ENCODE peak calls at places on chromosome 6, in eight cellular contexts. One of them, this sample, is unnamed.

GRCh38 chr6:131643262-131643631 is 6.1 kb downstream of the ENPP3 start:
- DNase-seq in breast epithelium: no peak
- DNase-seq in OCI-LY7: no peak
- DNase-seq in stomach: peak
- DNase-seq in lung: no peak
- DNase-seq in fibroblast of lung: peak
- DNase-seq in tibial nerve: no peak
- DNase-seq in osteoblast: no peak
- DNase-seq in this sample: no peak

GRCh38 chr6:158408552-158409130 is 96.4 kb downstream of the TULP4 start:
- DNase-seq in breast epithelium: no peak
- DNase-seq in OCI-LY7: no peak
- DNase-seq in stomach: no peak
- DNase-seq in lung: no peak
- DNase-seq in fibroblast of lung: peak
- DNase-seq in tibial nerve: peak
- DNase-seq in osteoblast: peak
- DNase-seq in this sample: no peak

GRCh38 chr6:158742988-158743651 is 76.0 kb downstream of the EZR start:
- DNase-seq in breast epithelium: no peak
- DNase-seq in OCI-LY7: no peak
- DNase-seq in stomach: no peak
- DNase-seq in lung: no peak
- DNase-seq in fibroblast of lung: peak
- DNase-seq in tibial nerve: no peak
- DNase-seq in osteoblast: no peak
- DNase-seq in this sample: no peak

GRCh38 chr6:165854061-165854862 is 191.2 kb upstream of the PDE10A start:
- DNase-seq in breast epithelium: no peak
- DNase-seq in OCI-LY7: no peak
- DNase-seq in stomach: no peak
- DNase-seq in lung: no peak
- DNase-seq in fibroblast of lung: no peak
- DNase-seq in tibial nerve: no peak
- DNase-seq in osteoblast: no peak
- DNase-seq in this sample: no peak

GRCh38 chr6:170011233-170012142 is 260.1 kb downstream of the ERMARD start:
- DNase-seq in breast epithelium: no peak
- DNase-seq in OCI-LY7: no peak
- DNase-seq in stomach: no peak
- DNase-seq in lung: no peak
- DNase-seq in fibroblast of lung: no peak
- DNase-seq in tibial nerve: no peak
- DNase-seq in osteoblast: peak
- DNase-seq in this sample: peak

GRCh38 chr6:87832025-87832825 is 130.2 kb upstream of the AKIRIN2 start:
- DNase-seq in breast epithelium: no peak
- DNase-seq in OCI-LY7: peak
- DNase-seq in stomach: no peak
- DNase-seq in lung: no peak
- DNase-seq in fibroblast of lung: peak
- DNase-seq in tibial nerve: no peak
- DNase-seq in osteoblast: no peak
- DNase-seq in this sample: no peak

GRCh38 chr6:129115491-129115890 is 232.6 kb downstream of the LAMA2 start:
- DNase-seq in breast epithelium: no peak
- DNase-seq in OCI-LY7: no peak
- DNase-seq in stomach: no peak
- DNase-seq in lung: no peak
- DNase-seq in fibroblast of lung: no peak
- DNase-seq in tibial nerve: no peak
- DNase-seq in osteoblast: no peak
- DNase-seq in this sample: no peak

GRCh38 chr6:32073066-32073465 is 34.9 kb downstream of the CYP21A2 start:
- DNase-seq in breast epithelium: no peak
- DNase-seq in OCI-LY7: no peak
- DNase-seq in stomach: no peak
- DNase-seq in lung: no peak
- DNase-seq in fibroblast of lung: no peak
- DNase-seq in tibial nerve: no peak
- DNase-seq in osteoblast: no peak
- DNase-seq in this sample: no peak

GRCh38 chr6:17093692-17094091 is 8.2 kb upstream of the STMND1 start:
- DNase-seq in breast epithelium: no peak
- DNase-seq in OCI-LY7: no peak
- DNase-seq in stomach: no peak
- DNase-seq in lung: no peak
- DNase-seq in fibroblast of lung: no peak
- DNase-seq in tibial nerve: no peak
- DNase-seq in osteoblast: no peak
- DNase-seq in this sample: no peak
- TF ChIP-seq CTCF in breast epithelium: no peak
- TF ChIP-seq CTCF in OCI-LY7: no peak
- TF ChIP-seq CTCF in stomach: no peak
- TF ChIP-seq CTCF in lung: no peak
- TF ChIP-seq CTCF in fibroblast of lung: peak
- TF ChIP-seq CTCF in tibial nerve: no peak
- TF ChIP-seq CTCF in osteoblast: peak
- TF ChIP-seq CTCF in this sample: no peak

GRCh38 chr6:148465654-148466053 is 123.0 kb downstream of the SASH1 start:
- DNase-seq in breast epithelium: no peak
- DNase-seq in OCI-LY7: no peak
- DNase-seq in stomach: no peak
- DNase-seq in lung: no peak
- DNase-seq in fibroblast of lung: no peak
- DNase-seq in tibial nerve: no peak
- DNase-seq in osteoblast: no peak
- DNase-seq in this sample: no peak

GRCh38 chr6:148464319-148465010 is 121.8 kb downstream of the SASH1 start:
- DNase-seq in breast epithelium: peak
- DNase-seq in OCI-LY7: peak
- DNase-seq in stomach: peak
- DNase-seq in lung: peak
- DNase-seq in fibroblast of lung: peak
- DNase-seq in tibial nerve: peak
- DNase-seq in osteoblast: peak
- DNase-seq in this sample: no peak

GRCh38 chr6:148467926-148468325 is 125.3 kb downstream of the SASH1 start:
- DNase-seq in breast epithelium: no peak
- DNase-seq in OCI-LY7: no peak
- DNase-seq in stomach: no peak
- DNase-seq in lung: no peak
- DNase-seq in fibroblast of lung: no peak
- DNase-seq in tibial nerve: no peak
- DNase-seq in osteoblast: no peak
- DNase-seq in this sample: no peak

GRCh38 chr6:148465011-148465335 is 122.3 kb downstream of the SASH1 start:
- DNase-seq in breast epithelium: no peak
- DNase-seq in OCI-LY7: no peak
- DNase-seq in stomach: no peak
- DNase-seq in lung: no peak
- DNase-seq in fibroblast of lung: no peak
- DNase-seq in tibial nerve: no peak
- DNase-seq in osteoblast: no peak
- DNase-seq in this sample: no peak

DNA sequence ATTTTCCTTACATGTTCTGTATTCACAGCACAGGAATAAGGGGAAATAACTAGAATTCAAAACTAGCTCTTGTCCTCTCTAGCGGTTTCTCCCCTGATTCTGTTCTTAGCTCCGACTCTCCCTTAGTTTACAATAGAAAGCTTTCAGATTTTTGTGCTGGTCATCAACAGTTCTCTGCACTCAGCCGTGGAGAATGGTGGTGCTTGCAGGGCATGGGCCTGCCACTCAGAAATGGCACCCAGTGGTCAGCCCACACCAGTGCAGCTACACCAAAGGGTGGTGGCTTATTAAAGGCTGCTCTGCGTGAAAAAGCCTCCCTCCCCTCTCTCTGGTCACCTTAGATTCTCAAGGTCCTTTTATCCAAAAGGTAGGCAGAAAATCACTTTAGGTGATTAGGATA is 123.5 kb downstream of the SASH1 start:
- DNase-seq in breast epithelium: no peak
- DNase-seq in OCI-LY7: no peak
- DNase-seq in stomach: no peak
- DNase-seq in lung: no peak
- DNase-seq in fibroblast of lung: no peak
- DNase-seq in tibial nerve: no peak
- DNase-seq in osteoblast: no peak
- DNase-seq in this sample: no peak
- H3K27ac ChIP-seq in breast epithelium: peak
- H3K27ac ChIP-seq in OCI-LY7: no peak
- H3K27ac ChIP-seq in stomach: peak
- H3K27ac ChIP-seq in lung: no peak
- H3K27ac ChIP-seq in fibroblast of lung: no peak
- H3K27ac ChIP-seq in tibial nerve: peak
- H3K27ac ChIP-seq in osteoblast: peak
- H3K27ac ChIP-seq in this sample: peak

GRCh38 chr6:68873236-68873635 is 238.2 kb downstream of the ADGRB3 start:
- DNase-seq in breast epithelium: no peak
- DNase-seq in OCI-LY7: no peak
- DNase-seq in stomach: no peak
- DNase-seq in lung: no peak
- DNase-seq in fibroblast of lung: no peak
- DNase-seq in tibial nerve: no peak
- DNase-seq in osteoblast: no peak
- DNase-seq in this sample: no peak
- H3K4me3 ChIP-seq in breast epithelium: no peak
- H3K4me3 ChIP-seq in OCI-LY7: no peak
- H3K4me3 ChIP-seq in stomach: no peak
- H3K4me3 ChIP-seq in lung: no peak
- H3K4me3 ChIP-seq in fibroblast of lung: no peak
- H3K4me3 ChIP-seq in tibial nerve: no peak
- H3K4me3 ChIP-seq in osteoblast: no peak
- H3K4me3 ChIP-seq in this sample: no peak

GRCh38 chr6:7161253-7161623 is 53.5 kb downstream of the RREB1 start:
- DNase-seq in breast epithelium: no peak
- DNase-seq in OCI-LY7: no peak
- DNase-seq in stomach: no peak
- DNase-seq in lung: no peak
- DNase-seq in fibroblast of lung: no peak
- DNase-seq in tibial nerve: no peak
- DNase-seq in osteoblast: no peak
- DNase-seq in this sample: no peak

GRCh38 chr6:7159790-7160525 is 52.2 kb downstream of the RREB1 start:
- DNase-seq in breast epithelium: no peak
- DNase-seq in OCI-LY7: no peak
- DNase-seq in stomach: no peak
- DNase-seq in lung: no peak
- DNase-seq in fibroblast of lung: no peak
- DNase-seq in tibial nerve: no peak
- DNase-seq in osteoblast: no peak
- DNase-seq in this sample: no peak

GRCh38 chr6:7156666-7157278 is 49.0 kb downstream of the RREB1 start:
- DNase-seq in breast epithelium: no peak
- DNase-seq in OCI-LY7: no peak
- DNase-seq in stomach: no peak
- DNase-seq in lung: peak
- DNase-seq in fibroblast of lung: peak
- DNase-seq in tibial nerve: no peak
- DNase-seq in osteoblast: no peak
- DNase-seq in this sample: no peak

GRCh38 chr6:7155871-7156579 is 48.3 kb downstream of the RREB1 start:
- DNase-seq in breast epithelium: no peak
- DNase-seq in OCI-LY7: peak
- DNase-seq in stomach: no peak
- DNase-seq in lung: no peak
- DNase-seq in fibroblast of lung: peak
- DNase-seq in tibial nerve: no peak
- DNase-seq in osteoblast: no peak
- DNase-seq in this sample: no peak

GRCh38 chr6:7157752-7158616 is 50.2 kb downstream of the RREB1 start:
- DNase-seq in breast epithelium: no peak
- DNase-seq in OCI-LY7: no peak
- DNase-seq in stomach: no peak
- DNase-seq in lung: no peak
- DNase-seq in fibroblast of lung: peak
- DNase-seq in tibial nerve: no peak
- DNase-seq in osteoblast: no peak
- DNase-seq in this sample: no peak
- TF ChIP-seq CTCF in breast epithelium: no peak
- TF ChIP-seq CTCF in OCI-LY7: no peak
- TF ChIP-seq CTCF in stomach: no peak
- TF ChIP-seq CTCF in lung: no peak
- TF ChIP-seq CTCF in fibroblast of lung: no peak
- TF ChIP-seq CTCF in tibial nerve: no peak
- TF ChIP-seq CTCF in osteoblast: peak
- TF ChIP-seq CTCF in this sample: no peak

DNA sequence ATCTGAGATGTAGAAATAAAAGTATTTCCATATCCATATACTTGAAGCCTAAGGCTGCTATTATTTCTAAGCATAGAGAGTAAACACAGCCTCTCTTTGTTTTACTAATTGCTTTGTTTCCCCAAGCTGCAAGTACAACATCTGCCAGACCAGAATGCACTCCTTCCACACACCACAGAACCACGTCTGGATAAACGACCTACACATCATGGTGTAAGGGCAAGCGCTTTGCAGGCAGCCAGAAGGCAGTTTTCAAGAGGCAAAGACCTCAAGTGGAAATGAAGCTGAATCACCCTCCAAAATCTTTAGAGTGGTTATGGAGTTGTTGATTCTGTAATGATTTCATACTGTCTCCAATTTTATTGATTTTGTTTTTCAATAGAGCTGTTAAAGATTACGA is 88.9 kb downstream of the THEMIS start:
- DNase-seq in breast epithelium: no peak
- DNase-seq in OCI-LY7: no peak
- DNase-seq in stomach: no peak
- DNase-seq in lung: no peak
- DNase-seq in fibroblast of lung: peak
- DNase-seq in tibial nerve: no peak
- DNase-seq in osteoblast: no peak
- DNase-seq in this sample: no peak
- H3K27ac ChIP-seq in breast epithelium: no peak
- H3K27ac ChIP-seq in OCI-LY7: no peak
- H3K27ac ChIP-seq in stomach: no peak
- H3K27ac ChIP-seq in lung: no peak
- H3K27ac ChIP-seq in fibroblast of lung: no peak
- H3K27ac ChIP-seq in tibial nerve: no peak
- H3K27ac ChIP-seq in osteoblast: no peak
- H3K27ac ChIP-seq in this sample: no peak

GRCh38 chr6:148700047-148700712 is 46.6 kb upstream of the UST start:
- DNase-seq in breast epithelium: no peak
- DNase-seq in OCI-LY7: no peak
- DNase-seq in stomach: no peak
- DNase-seq in lung: no peak
- DNase-seq in fibroblast of lung: no peak
- DNase-seq in tibial nerve: no peak
- DNase-seq in osteoblast: peak
- DNase-seq in this sample: no peak
- H3K4me3 ChIP-seq in breast epithelium: peak
- H3K4me3 ChIP-seq in OCI-LY7: peak
- H3K4me3 ChIP-seq in stomach: peak
- H3K4me3 ChIP-seq in lung: no peak
- H3K4me3 ChIP-seq in fibroblast of lung: peak
- H3K4me3 ChIP-seq in tibial nerve: peak
- H3K4me3 ChIP-seq in osteoblast: peak
- H3K4me3 ChIP-seq in this sample: peak

DNA sequence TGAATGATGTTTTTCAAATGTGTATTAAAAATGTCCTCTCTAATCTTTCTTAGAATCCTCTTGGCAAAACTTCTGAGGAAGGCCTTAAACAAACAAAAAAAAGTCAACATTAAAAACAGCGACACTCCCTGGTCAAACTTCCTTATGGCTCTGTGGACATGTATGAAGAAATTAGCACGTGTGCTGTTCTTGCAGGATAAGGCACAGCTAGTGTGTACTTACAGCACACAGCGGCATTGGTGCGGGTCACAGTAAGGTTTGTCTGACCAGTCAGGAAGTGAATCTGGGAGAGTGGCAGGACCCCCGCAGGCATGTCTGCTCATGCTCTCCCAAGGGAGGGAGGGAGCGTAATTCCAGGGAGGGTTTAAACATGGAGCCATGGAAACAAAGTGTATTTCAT is 38.8 kb downstream of the SLC22A1 start:
- DNase-seq in breast epithelium: no peak
- DNase-seq in OCI-LY7: no peak
- DNase-seq in stomach: peak
- DNase-seq in lung: no peak
- DNase-seq in fibroblast of lung: no peak
- DNase-seq in tibial nerve: no peak
- DNase-seq in osteoblast: no peak
- DNase-seq in this sample: no peak
- TF ChIP-seq CTCF in breast epithelium: no peak
- TF ChIP-seq CTCF in OCI-LY7: no peak
- TF ChIP-seq CTCF in stomach: no peak
- TF ChIP-seq CTCF in lung: no peak
- TF ChIP-seq CTCF in fibroblast of lung: no peak
- TF ChIP-seq CTCF in tibial nerve: no peak
- TF ChIP-seq CTCF in osteoblast: peak
- TF ChIP-seq CTCF in this sample: no peak

This sample was measured in coronary artery.